ENCODE peak calls at places on chromosomes 3 and 15, in four cellular contexts. U is A549, M is GM12878, A is K562. Y is an unnamed sample.

GRCh38 chr3:84965141-84965540 is 6.4 kb downstream of the CADM2 start:
- DNase-seq in U (peak), M (no peak), A (no peak), Y (no peak)

GRCh38 chr3:3798641-3799113 is 554 bp upstream of the LRRN1 start:
- DNase-seq in U (no peak), M (no peak), A (no peak), Y (no peak)

GRCh38 chr3:105537371-105538075 is 170.8 kb downstream of the ALCAM start:
- DNase-seq in U (no peak), M (no peak), A (no peak), Y (peak)

GRCh38 chr15:100764778-100765457 is 114.7 kb upstream of the ALDH1A3 start:
- DNase-seq in U (no peak), M (no peak), A (no peak), Y (peak)

GRCh38 chr15:60787737-60788513 is 309.0 kb upstream of the ICE2 start:
- DNase-seq in U (no peak), M (no peak), A (no peak), Y (no peak)

GRCh38 chr3:42438193-42438592 is 27.8 kb upstream of the LYZL4 start:
- DNase-seq in U (no peak), M (no peak), A (no peak), Y (no peak)

GRCh38 chr3:112793311-112794081 is 53.2 kb downstream of the CD200R1L start:
- DNase-seq in U (no peak), M (no peak), A (no peak), Y (no peak)

GRCh38 chr3:112302061-112302830 is 8.2 kb upstream of the SLC9C1 start:
- DNase-seq in U (no peak), M (no peak), A (no peak), Y (peak)

GRCh38 chr15:57376695-57377477 is 581 bp downstream of the CGNL1 start:
- DNase-seq in U (peak), M (no peak), A (peak), Y (peak)

GRCh38 chr3:58009026-58009748 is 965 bp downstream of the FLNB start:
- DNase-seq in U (no peak), M (no peak), A (peak), Y (no peak)

GRCh38 chr15:66138882-66139281 is 114.7 kb downstream of the MEGF11 start:
- DNase-seq in U (no peak), M (no peak), A (no peak), Y (no peak)

GRCh38 chr3:35633332-35634124 is 5.8 kb upstream of the ARPP21 start:
- DNase-seq in U (no peak), M (no peak), A (no peak), Y (no peak)

GRCh38 chr15:31306426-31307269 is 20.0 kb upstream of the KLF13 start:
- DNase-seq in U (no peak), M (no peak), A (no peak), Y (no peak)

GRCh38 chr3:172707967-172708366 is 2.9 kb downstream of the NCEH1 start:
- DNase-seq in U (no peak), M (no peak), A (no peak), Y (peak)

GRCh38 chr3:127697531-127698240 is 24.9 kb downstream of the ABTB1 start:
- DNase-seq in U (peak), M (peak), A (peak), Y (peak)

GRCh38 chr15:62360286-62360685 is 195.2 kb upstream of the C2CD4B start:
- DNase-seq in U (no peak), M (no peak), A (no peak), Y (peak)

GRCh38 chr3:117633207-117633606 is 923.6 kb downstream of the TUSC7 start:
- DNase-seq in U (no peak), M (no peak), A (no peak), Y (no peak)
- TF ChIP-seq ELK1 in U (no peak), M (no peak), A (no peak), Y (no peak)

GRCh38 chr3:123880998-123881561 is 3.1 kb downstream of the MYLK start:
- DNase-seq in U (peak), M (no peak), A (no peak), Y (peak)
- TF ChIP-seq ELK1 in U (no peak), M (no peak), A (no peak), Y (no peak)

GRCh38 chr3:183619624-183620274 is 15.7 kb upstream of the KLHL24 start:
- DNase-seq in U (no peak), M (no peak), A (peak), Y (no peak)
- TF ChIP-seq ELK1 in U (no peak), M (no peak), A (no peak), Y (no peak)

GRCh38 chr3:175193815-175194518 is 334.8 kb downstream of the NAALADL2 start:
- DNase-seq in U (no peak), M (peak), A (no peak), Y (peak)
- TF ChIP-seq ELK1 in U (no peak), M (no peak), A (no peak), Y (no peak)

GRCh38 chr3:46008058-46008457 is 12.4 kb upstream of the FYCO1 start:
- DNase-seq in U (no peak), M (no peak), A (no peak), Y (no peak)
- TF ChIP-seq ELK1 in U (no peak), M (no peak), A (no peak), Y (no peak)

GRCh38 chr3:123883656-123884257 is 375 bp downstream of the MYLK start:
- DNase-seq in U (peak), M (no peak), A (no peak), Y (no peak)
- TF ChIP-seq ELK1 in U (no peak), M (no peak), A (no peak), Y (no peak)

DNA sequence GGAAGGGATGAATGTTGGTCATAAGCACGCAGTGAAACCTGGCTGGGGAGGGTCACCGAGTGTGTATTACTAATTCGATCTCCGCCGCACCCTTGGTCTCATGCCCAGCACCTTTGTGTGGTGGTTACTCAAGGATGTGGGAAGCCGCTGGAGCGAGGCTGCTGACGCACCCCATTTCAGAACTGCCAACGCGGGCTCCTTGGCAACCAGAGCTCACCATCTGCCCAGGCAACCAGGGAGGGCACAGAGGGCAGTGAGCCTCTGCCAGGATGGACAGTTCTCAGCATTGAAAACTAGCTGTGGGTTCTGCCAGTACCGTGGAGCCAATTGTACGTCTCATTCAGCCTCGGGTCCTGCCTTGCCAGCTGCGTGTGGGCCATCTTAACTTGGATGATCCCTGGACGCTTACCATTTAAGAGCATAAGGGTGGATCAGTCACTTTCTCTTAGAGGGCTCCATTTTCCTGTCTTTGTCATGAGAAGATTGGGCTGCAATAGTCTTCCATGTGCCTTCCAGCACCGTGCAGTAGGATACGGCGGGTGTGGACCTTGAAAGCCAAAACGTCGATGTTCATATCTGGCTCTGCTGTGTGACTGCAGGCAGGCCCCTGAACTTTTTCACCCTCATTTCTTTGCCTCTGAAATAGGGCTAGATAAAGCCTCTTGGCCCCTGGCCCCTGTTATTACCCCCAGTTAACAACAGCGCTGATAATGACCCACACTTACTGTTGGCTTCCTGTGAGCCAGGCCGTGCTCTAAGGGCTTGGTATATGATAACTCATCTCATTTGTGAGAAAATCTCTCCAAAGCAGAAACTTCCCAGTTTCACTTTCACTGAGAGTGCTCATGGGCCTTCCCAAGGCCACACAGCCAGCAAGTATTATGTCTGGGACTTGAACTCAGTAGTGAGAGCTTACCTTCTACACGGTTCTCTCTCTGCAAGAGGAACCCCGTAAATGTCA is 238.8 kb downstream of the OPA1 start:
- DNase-seq in U (no peak), M (peak), A (no peak), Y (no peak)
- TF ChIP-seq ELK1 in U (no peak), M (no peak), A (no peak), Y (no peak)

Y was measured in IMR-90.